ENCODE peak calls at places on chromosome 22, in eight cellular contexts. One of them, this sample, is unnamed.

GRCh38 chr22:28822930-28823481 is 22.6 kb upstream of the XBP1 start:
- DNase-seq in colonic mucosa: peak
- DNase-seq in astrocyte of the cerebellum: no peak
- DNase-seq in HFFc6: no peak
- DNase-seq in WTC11: no peak
- DNase-seq in cardiac muscle cell: no peak
- DNase-seq in stomach: peak
- DNase-seq in astrocyte of the spinal cord: no peak
- DNase-seq in this sample: no peak

GRCh38 chr22:49780281-49780991 is 47.2 kb downstream of the BRD1 start:
- DNase-seq in colonic mucosa: no peak
- DNase-seq in astrocyte of the cerebellum: no peak
- DNase-seq in stomach: no peak
- DNase-seq in cardiac muscle cell: no peak
- DNase-seq in HFFc6: no peak
- DNase-seq in astrocyte of the spinal cord: no peak
- DNase-seq in WTC11: no peak
- DNase-seq in this sample: no peak

GRCh38 chr22:42799061-42799460 is 58.0 kb downstream of the ARFGAP3 start:
- DNase-seq in stomach: no peak
- DNase-seq in HFFc6: no peak
- DNase-seq in cardiac muscle cell: no peak
- DNase-seq in astrocyte of the spinal cord: no peak
- DNase-seq in astrocyte of the cerebellum: no peak
- DNase-seq in WTC11: no peak
- DNase-seq in colonic mucosa: no peak
- DNase-seq in this sample: no peak

GRCh38 chr22:36467946-36468345 is 13.5 kb downstream of the TXN2 start:
- DNase-seq in astrocyte of the cerebellum: peak
- DNase-seq in cardiac muscle cell: no peak
- DNase-seq in HFFc6: peak
- DNase-seq in astrocyte of the spinal cord: peak
- DNase-seq in stomach: no peak
- DNase-seq in WTC11: no peak
- DNase-seq in colonic mucosa: no peak
- DNase-seq in this sample: no peak

GRCh38 chr22:32355760-32356159 is 1.9 kb upstream of the RFPL3 start:
- DNase-seq in colonic mucosa: no peak
- DNase-seq in astrocyte of the cerebellum: no peak
- DNase-seq in cardiac muscle cell: no peak
- DNase-seq in HFFc6: no peak
- DNase-seq in astrocyte of the spinal cord: no peak
- DNase-seq in stomach: no peak
- DNase-seq in WTC11: peak
- DNase-seq in this sample: no peak

GRCh38 chr22:32545801-32546200 is 71.2 kb downstream of the FBXO7 start:
- DNase-seq in WTC11: no peak
- DNase-seq in astrocyte of the cerebellum: no peak
- DNase-seq in astrocyte of the spinal cord: no peak
- DNase-seq in HFFc6: peak
- DNase-seq in cardiac muscle cell: no peak
- DNase-seq in stomach: no peak
- DNase-seq in colonic mucosa: no peak
- DNase-seq in this sample: no peak

GRCh38 chr22:28505416-28506156 is 174.1 kb downstream of the TTC28 start:
- DNase-seq in colonic mucosa: no peak
- DNase-seq in HFFc6: no peak
- DNase-seq in cardiac muscle cell: no peak
- DNase-seq in astrocyte of the cerebellum: peak
- DNase-seq in astrocyte of the spinal cord: peak
- DNase-seq in WTC11: no peak
- DNase-seq in stomach: no peak
- DNase-seq in this sample: peak

GRCh38 chr22:36385491-36386350 is 2.0 kb downstream of the MYH9 start:
- DNase-seq in astrocyte of the spinal cord: peak
- DNase-seq in stomach: peak
- DNase-seq in cardiac muscle cell: no peak
- DNase-seq in colonic mucosa: peak
- DNase-seq in HFFc6: peak
- DNase-seq in astrocyte of the cerebellum: no peak
- DNase-seq in WTC11: no peak
- DNase-seq in this sample: no peak

GRCh38 chr22:19410941-19411689 is 20.4 kb downstream of the HIRA start:
- DNase-seq in colonic mucosa: no peak
- DNase-seq in astrocyte of the cerebellum: no peak
- DNase-seq in WTC11: no peak
- DNase-seq in cardiac muscle cell: peak
- DNase-seq in HFFc6: no peak
- DNase-seq in astrocyte of the spinal cord: no peak
- DNase-seq in stomach: no peak
- DNase-seq in this sample: no peak

GRCh38 chr22:48740731-48741405 is 1086.8 kb downstream of the BRD1 start:
- DNase-seq in cardiac muscle cell: no peak
- DNase-seq in stomach: peak
- DNase-seq in WTC11: peak
- DNase-seq in astrocyte of the cerebellum: no peak
- DNase-seq in colonic mucosa: no peak
- DNase-seq in astrocyte of the spinal cord: no peak
- DNase-seq in HFFc6: no peak
- DNase-seq in this sample: no peak

GRCh38 chr22:48923909-48924475 is 903.7 kb downstream of the BRD1 start:
- DNase-seq in cardiac muscle cell: no peak
- DNase-seq in HFFc6: no peak
- DNase-seq in astrocyte of the cerebellum: no peak
- DNase-seq in astrocyte of the spinal cord: no peak
- DNase-seq in WTC11: no peak
- DNase-seq in colonic mucosa: no peak
- DNase-seq in stomach: no peak
- DNase-seq in this sample: no peak

GRCh38 chr22:50563410-50564160 is 866 bp upstream of the SYCE3 start:
- DNase-seq in cardiac muscle cell: peak
- DNase-seq in astrocyte of the spinal cord: no peak
- DNase-seq in astrocyte of the cerebellum: no peak
- DNase-seq in colonic mucosa: no peak
- DNase-seq in stomach: peak
- DNase-seq in HFFc6: no peak
- DNase-seq in WTC11: no peak
- DNase-seq in this sample: no peak

GRCh38 chr22:32395107-32395506 is 16.9 kb downstream of the RTCB start:
- DNase-seq in astrocyte of the cerebellum: no peak
- DNase-seq in HFFc6: no peak
- DNase-seq in WTC11: no peak
- DNase-seq in stomach: no peak
- DNase-seq in colonic mucosa: no peak
- DNase-seq in cardiac muscle cell: no peak
- DNase-seq in astrocyte of the spinal cord: no peak
- DNase-seq in this sample: no peak

DNA sequence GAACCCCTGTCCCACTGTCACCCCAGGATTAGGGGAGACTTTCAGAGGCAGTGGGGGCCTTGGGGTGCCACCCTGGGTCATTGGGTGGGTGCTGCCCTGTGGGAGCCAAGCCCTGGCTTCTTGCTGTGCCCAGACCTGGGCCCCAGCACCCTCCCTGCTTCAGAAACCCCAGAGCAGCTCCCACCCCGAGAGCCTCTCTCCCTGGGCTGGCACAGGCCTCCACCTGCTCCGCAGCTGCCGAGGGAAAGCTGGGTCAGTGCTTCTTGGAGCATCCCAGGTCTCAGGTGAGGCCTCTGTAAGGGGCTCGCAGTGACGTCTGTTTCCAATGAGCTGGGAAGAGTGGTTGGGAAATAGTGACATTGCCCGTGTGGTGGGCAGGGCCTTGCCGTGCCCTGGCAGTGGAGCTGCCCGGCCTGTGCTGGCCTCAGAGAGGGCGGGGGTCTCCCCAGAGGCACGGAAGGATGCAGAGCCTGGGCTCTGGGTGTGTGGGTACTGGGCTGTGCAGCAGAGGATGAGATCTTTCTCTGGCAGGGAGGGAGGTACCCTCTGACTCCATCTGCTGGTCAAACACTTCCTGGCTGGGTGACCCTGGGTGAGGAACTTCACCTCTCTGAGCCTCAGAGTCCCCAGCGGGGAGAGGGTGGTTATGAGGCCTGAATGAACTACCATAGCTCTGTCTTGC is 23.0 kb downstream of the C22orf23 start:
- DNase-seq in colonic mucosa: no peak
- DNase-seq in astrocyte of the spinal cord: no peak
- DNase-seq in HFFc6: peak
- DNase-seq in cardiac muscle cell: no peak
- DNase-seq in stomach: no peak
- DNase-seq in astrocyte of the cerebellum: no peak
- DNase-seq in WTC11: peak
- DNase-seq in this sample: no peak
- TF ChIP-seq CTCF in colonic mucosa: peak
- TF ChIP-seq CTCF in astrocyte of the spinal cord: peak
- TF ChIP-seq CTCF in HFFc6: peak
- TF ChIP-seq CTCF in cardiac muscle cell: peak
- TF ChIP-seq CTCF in stomach: peak
- TF ChIP-seq CTCF in astrocyte of the cerebellum: peak
- TF ChIP-seq CTCF in WTC11: no peak
- TF ChIP-seq CTCF in this sample: peak

DNA sequence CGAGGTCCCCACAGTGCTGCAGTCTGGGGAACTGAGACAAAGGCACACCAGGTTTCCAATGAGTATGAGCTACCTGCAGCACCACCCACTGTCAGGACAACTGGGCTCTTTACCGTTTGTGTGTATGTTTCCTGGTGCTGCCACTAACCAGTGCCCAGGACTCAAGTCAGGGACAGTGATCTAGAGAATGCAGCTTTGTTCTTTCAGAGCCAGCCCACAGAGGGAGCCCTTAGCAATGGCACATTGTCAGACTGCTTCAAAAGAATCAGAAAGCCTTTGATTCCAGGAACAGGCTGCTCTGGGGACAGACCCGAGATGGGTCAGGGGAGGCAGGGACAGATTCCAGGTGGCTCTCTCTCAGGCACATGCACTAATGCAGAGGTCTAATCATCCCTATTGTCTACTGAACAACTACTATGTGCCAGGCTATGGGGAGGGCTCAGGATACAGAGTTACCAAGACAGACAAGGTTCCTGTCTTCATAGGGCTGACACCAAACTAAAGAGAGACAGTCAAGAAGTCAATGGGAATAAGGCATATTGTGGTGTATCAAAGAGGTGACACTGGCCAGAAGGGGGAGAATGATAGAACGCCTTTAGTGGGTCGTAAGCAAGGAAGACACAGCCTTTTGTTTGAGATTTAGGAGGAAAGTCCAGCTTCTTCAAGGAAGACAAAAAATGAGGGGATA is 103.7 kb downstream of the VPREB1 start:
- DNase-seq in astrocyte of the cerebellum: no peak
- DNase-seq in HFFc6: no peak
- DNase-seq in WTC11: peak
- DNase-seq in astrocyte of the spinal cord: no peak
- DNase-seq in cardiac muscle cell: no peak
- DNase-seq in stomach: no peak
- DNase-seq in colonic mucosa: no peak
- DNase-seq in this sample: no peak
- TF ChIP-seq CTCF in astrocyte of the cerebellum: no peak
- TF ChIP-seq CTCF in HFFc6: peak
- TF ChIP-seq CTCF in WTC11: no peak
- TF ChIP-seq CTCF in astrocyte of the spinal cord: peak
- TF ChIP-seq CTCF in cardiac muscle cell: peak
- TF ChIP-seq CTCF in stomach: no peak
- TF ChIP-seq CTCF in colonic mucosa: no peak
- TF ChIP-seq CTCF in this sample: no peak

DNA sequence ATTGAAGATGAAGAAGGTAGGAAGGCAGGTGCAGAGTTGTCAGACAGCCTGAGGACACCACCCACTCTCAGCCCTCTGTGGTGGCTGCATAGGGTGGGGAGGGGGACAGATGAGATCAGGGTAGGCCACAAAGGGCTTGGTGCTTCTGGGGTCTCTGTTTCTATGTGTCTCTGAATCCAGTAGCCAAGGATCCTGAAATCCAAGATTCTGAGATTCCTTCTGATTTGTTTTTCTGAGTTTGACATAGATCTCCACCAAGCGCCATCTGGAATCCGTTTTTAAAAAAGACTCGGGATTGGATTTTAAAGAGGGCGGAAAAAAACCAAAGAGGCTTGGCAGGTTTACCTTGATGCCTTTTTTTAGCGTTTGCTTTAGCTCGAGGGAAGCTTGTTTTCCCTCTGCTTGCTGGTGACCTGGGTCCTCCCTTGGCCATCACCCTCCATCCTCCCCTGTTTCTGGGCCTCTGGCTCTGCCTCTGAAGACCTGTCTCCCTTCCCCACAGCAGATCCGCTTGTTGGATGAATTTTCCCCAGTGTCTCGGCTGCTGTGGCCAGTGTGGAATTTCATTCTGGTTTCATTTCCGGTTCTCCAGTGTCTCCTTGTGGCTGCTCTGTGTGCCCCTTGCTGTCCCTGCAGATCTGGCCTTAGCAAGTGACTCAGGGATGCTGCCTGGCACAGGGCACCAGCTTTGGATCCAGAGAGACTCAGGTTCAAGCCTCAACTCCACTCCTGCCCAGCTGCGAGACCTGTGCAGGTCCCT is 15.0 kb downstream of the SYNGR1 start:
- DNase-seq in cardiac muscle cell: no peak
- DNase-seq in colonic mucosa: no peak
- DNase-seq in HFFc6: peak
- DNase-seq in stomach: no peak
- DNase-seq in astrocyte of the spinal cord: no peak
- DNase-seq in astrocyte of the cerebellum: no peak
- DNase-seq in WTC11: no peak
- DNase-seq in this sample: no peak
- TF ChIP-seq CTCF in cardiac muscle cell: no peak
- TF ChIP-seq CTCF in colonic mucosa: no peak
- TF ChIP-seq CTCF in HFFc6: peak
- TF ChIP-seq CTCF in stomach: no peak
- TF ChIP-seq CTCF in astrocyte of the spinal cord: peak
- TF ChIP-seq CTCF in astrocyte of the cerebellum: no peak
- TF ChIP-seq CTCF in WTC11: no peak
- TF ChIP-seq CTCF in this sample: no peak

GRCh38 chr22:46061431-46062231 is 84.7 kb upstream of the WNT7B start:
- DNase-seq in astrocyte of the spinal cord: no peak
- DNase-seq in astrocyte of the cerebellum: no peak
- DNase-seq in WTC11: peak
- DNase-seq in stomach: peak
- DNase-seq in HFFc6: no peak
- DNase-seq in colonic mucosa: no peak
- DNase-seq in cardiac muscle cell: no peak
- DNase-seq in this sample: no peak
- TF ChIP-seq CTCF in astrocyte of the spinal cord: no peak
- TF ChIP-seq CTCF in astrocyte of the cerebellum: no peak
- TF ChIP-seq CTCF in WTC11: no peak
- TF ChIP-seq CTCF in stomach: no peak
- TF ChIP-seq CTCF in HFFc6: no peak
- TF ChIP-seq CTCF in colonic mucosa: no peak
- TF ChIP-seq CTCF in cardiac muscle cell: no peak
- TF ChIP-seq CTCF in this sample: no peak

DNA sequence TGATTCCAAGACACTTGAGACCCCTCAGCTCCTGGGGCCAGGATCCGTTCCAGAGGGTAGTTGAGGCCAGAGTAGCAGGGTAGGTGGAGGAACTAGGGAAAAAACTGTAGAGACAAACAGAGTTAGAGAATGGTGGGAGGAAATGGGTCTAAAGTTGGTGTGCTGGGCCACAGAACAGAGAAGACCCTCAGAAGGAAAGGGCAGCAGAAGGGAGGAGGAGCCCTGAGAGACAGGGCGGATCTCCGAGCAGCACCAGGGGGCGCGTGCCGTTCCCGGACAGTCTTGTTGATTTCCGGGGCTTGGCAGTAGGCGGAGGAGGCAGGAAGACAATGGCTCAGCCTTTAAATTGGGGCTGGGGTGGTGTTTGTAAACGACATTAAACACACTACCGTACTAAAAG is 2.4 kb upstream of the CECR2 start:
- DNase-seq in stomach: no peak
- DNase-seq in astrocyte of the cerebellum: no peak
- DNase-seq in colonic mucosa: peak
- DNase-seq in astrocyte of the spinal cord: no peak
- DNase-seq in WTC11: peak
- DNase-seq in HFFc6: no peak
- DNase-seq in cardiac muscle cell: peak
- DNase-seq in this sample: peak
- TF ChIP-seq CTCF in stomach: no peak
- TF ChIP-seq CTCF in astrocyte of the cerebellum: peak
- TF ChIP-seq CTCF in colonic mucosa: no peak
- TF ChIP-seq CTCF in astrocyte of the spinal cord: peak
- TF ChIP-seq CTCF in WTC11: no peak
- TF ChIP-seq CTCF in HFFc6: no peak
- TF ChIP-seq CTCF in cardiac muscle cell: peak
- TF ChIP-seq CTCF in this sample: peak

This sample was measured in nephron progenitor cell.